ENCODE peak calls at places on chromosomes 4 and X, in eight cellular contexts. One of them, this sample, is unnamed.

GRCh38 chrX:47539860-47540259 is 21.1 kb upstream of the ARAF start:
- DNase-seq in ascending aorta: no peak
- DNase-seq in uterus: no peak
- DNase-seq in brain microvascular endothelial cell: no peak
- DNase-seq in endodermal cell: no peak
- DNase-seq in heart left ventricle: no peak
- DNase-seq in psoas muscle: no peak
- DNase-seq in fibroblast of pulmonary artery: no peak
- DNase-seq in this sample: peak

GRCh38 chr4:38857354-38858096 is 908 bp upstream of the TLR6 start:
- DNase-seq in ascending aorta: peak
- DNase-seq in uterus: peak
- DNase-seq in brain microvascular endothelial cell: peak
- DNase-seq in endodermal cell: peak
- DNase-seq in heart left ventricle: peak
- DNase-seq in psoas muscle: peak
- DNase-seq in fibroblast of pulmonary artery: peak
- DNase-seq in this sample: peak

GRCh38 chr4:173005912-173006633 is 162.5 kb upstream of the GALNT7 start:
- DNase-seq in ascending aorta: no peak
- DNase-seq in uterus: peak
- DNase-seq in brain microvascular endothelial cell: no peak
- DNase-seq in endodermal cell: no peak
- DNase-seq in heart left ventricle: no peak
- DNase-seq in psoas muscle: no peak
- DNase-seq in fibroblast of pulmonary artery: no peak
- DNase-seq in this sample: no peak

GRCh38 chr4:2354760-2355159 is 63.7 kb downstream of the ZFYVE28 start:
- DNase-seq in ascending aorta: peak
- DNase-seq in uterus: no peak
- DNase-seq in brain microvascular endothelial cell: no peak
- DNase-seq in endodermal cell: peak
- DNase-seq in heart left ventricle: peak
- DNase-seq in psoas muscle: no peak
- DNase-seq in fibroblast of pulmonary artery: no peak
- DNase-seq in this sample: no peak

GRCh38 chr4:150237110-150237852 is 159.0 kb downstream of the DCLK2 start:
- DNase-seq in ascending aorta: no peak
- DNase-seq in uterus: no peak
- DNase-seq in brain microvascular endothelial cell: peak
- DNase-seq in endodermal cell: no peak
- DNase-seq in heart left ventricle: no peak
- DNase-seq in psoas muscle: no peak
- DNase-seq in fibroblast of pulmonary artery: peak
- DNase-seq in this sample: peak

GRCh38 chrX:130834149-130834548 is 68.9 kb downstream of the ENOX2 start:
- DNase-seq in ascending aorta: no peak
- DNase-seq in uterus: no peak
- DNase-seq in brain microvascular endothelial cell: no peak
- DNase-seq in endodermal cell: peak
- DNase-seq in heart left ventricle: no peak
- DNase-seq in psoas muscle: peak
- DNase-seq in fibroblast of pulmonary artery: peak
- DNase-seq in this sample: no peak

GRCh38 chr4:47122592-47123291 is 91.4 kb downstream of the GABRB1 start:
- DNase-seq in ascending aorta: peak
- DNase-seq in uterus: peak
- DNase-seq in brain microvascular endothelial cell: peak
- DNase-seq in endodermal cell: peak
- DNase-seq in heart left ventricle: peak
- DNase-seq in psoas muscle: no peak
- DNase-seq in fibroblast of pulmonary artery: peak
- DNase-seq in this sample: peak

GRCh38 chr4:175435437-175435836 is 376.6 kb downstream of the GPM6A start:
- DNase-seq in ascending aorta: no peak
- DNase-seq in uterus: no peak
- DNase-seq in brain microvascular endothelial cell: no peak
- DNase-seq in endodermal cell: no peak
- DNase-seq in heart left ventricle: no peak
- DNase-seq in psoas muscle: no peak
- DNase-seq in fibroblast of pulmonary artery: peak
- DNase-seq in this sample: peak

GRCh38 chr4:183348706-183349659 is 26.8 kb upstream of the CLDN24 start:
- DNase-seq in ascending aorta: no peak
- DNase-seq in uterus: no peak
- DNase-seq in brain microvascular endothelial cell: peak
- DNase-seq in endodermal cell: no peak
- DNase-seq in heart left ventricle: no peak
- DNase-seq in psoas muscle: no peak
- DNase-seq in fibroblast of pulmonary artery: peak
- DNase-seq in this sample: peak

GRCh38 chrX:66074920-66075879 is 35.3 kb upstream of the VSIG4 start:
- DNase-seq in ascending aorta: peak
- DNase-seq in uterus: no peak
- DNase-seq in brain microvascular endothelial cell: no peak
- DNase-seq in endodermal cell: no peak
- DNase-seq in heart left ventricle: peak
- DNase-seq in psoas muscle: peak
- DNase-seq in fibroblast of pulmonary artery: peak
- DNase-seq in this sample: no peak

GRCh38 chr4:8157944-8158709 is 486 bp downstream of the ABLIM2 start:
- DNase-seq in ascending aorta: no peak
- DNase-seq in uterus: no peak
- DNase-seq in brain microvascular endothelial cell: no peak
- DNase-seq in endodermal cell: no peak
- DNase-seq in heart left ventricle: no peak
- DNase-seq in psoas muscle: peak
- DNase-seq in fibroblast of pulmonary artery: no peak
- DNase-seq in this sample: no peak

GRCh38 chrX:148755111-148755510 is 254.7 kb downstream of the AFF2 start:
- DNase-seq in ascending aorta: no peak
- DNase-seq in uterus: no peak
- DNase-seq in brain microvascular endothelial cell: no peak
- DNase-seq in endodermal cell: no peak
- DNase-seq in heart left ventricle: no peak
- DNase-seq in psoas muscle: no peak
- DNase-seq in fibroblast of pulmonary artery: no peak
- DNase-seq in this sample: no peak

GRCh38 chr4:184506527-184507121 is 32.3 kb upstream of the IRF2 start:
- DNase-seq in ascending aorta: no peak
- DNase-seq in uterus: no peak
- DNase-seq in brain microvascular endothelial cell: no peak
- DNase-seq in endodermal cell: peak
- DNase-seq in heart left ventricle: no peak
- DNase-seq in psoas muscle: peak
- DNase-seq in fibroblast of pulmonary artery: no peak
- DNase-seq in this sample: no peak

GRCh38 chr4:142743071-142743825 is 102.9 kb downstream of the INPP4B start:
- DNase-seq in ascending aorta: no peak
- DNase-seq in uterus: no peak
- DNase-seq in brain microvascular endothelial cell: peak
- DNase-seq in endodermal cell: no peak
- DNase-seq in heart left ventricle: no peak
- DNase-seq in psoas muscle: no peak
- DNase-seq in fibroblast of pulmonary artery: peak
- DNase-seq in this sample: peak

GRCh38 chrX:154411981-154412340 is 622 bp downstream of the TAFAZZIN start:
- DNase-seq in ascending aorta: peak
- DNase-seq in uterus: peak
- DNase-seq in brain microvascular endothelial cell: no peak
- DNase-seq in endodermal cell: peak
- DNase-seq in heart left ventricle: peak
- DNase-seq in psoas muscle: peak
- DNase-seq in fibroblast of pulmonary artery: peak
- DNase-seq in this sample: peak

GRCh38 chr4:17490575-17491059 is 21.3 kb downstream of the QDPR start:
- DNase-seq in ascending aorta: no peak
- DNase-seq in uterus: no peak
- DNase-seq in brain microvascular endothelial cell: no peak
- DNase-seq in endodermal cell: no peak
- DNase-seq in heart left ventricle: no peak
- DNase-seq in psoas muscle: no peak
- DNase-seq in fibroblast of pulmonary artery: no peak
- DNase-seq in this sample: no peak

GRCh38 chrX:117335209-117335608 is 781.4 kb downstream of the KLHL13 start:
- DNase-seq in ascending aorta: no peak
- DNase-seq in uterus: no peak
- DNase-seq in brain microvascular endothelial cell: no peak
- DNase-seq in endodermal cell: no peak
- DNase-seq in heart left ventricle: no peak
- DNase-seq in psoas muscle: no peak
- DNase-seq in fibroblast of pulmonary artery: no peak
- DNase-seq in this sample: no peak

GRCh38 chr4:73311428-73311827 is 52.8 kb upstream of the ANKRD17 start:
- DNase-seq in ascending aorta: no peak
- DNase-seq in uterus: no peak
- DNase-seq in brain microvascular endothelial cell: no peak
- DNase-seq in endodermal cell: no peak
- DNase-seq in heart left ventricle: no peak
- DNase-seq in psoas muscle: no peak
- DNase-seq in fibroblast of pulmonary artery: peak
- DNase-seq in this sample: peak

GRCh38 chr4:48588230-48588943 is 98.3 kb downstream of the ZAR1 start:
- DNase-seq in ascending aorta: no peak
- DNase-seq in uterus: no peak
- DNase-seq in brain microvascular endothelial cell: no peak
- DNase-seq in endodermal cell: no peak
- DNase-seq in heart left ventricle: no peak
- DNase-seq in psoas muscle: no peak
- DNase-seq in fibroblast of pulmonary artery: no peak
- DNase-seq in this sample: no peak

GRCh38 chr4:30718889-30719252 is 1.3 kb upstream of the PCDH7 start:
- DNase-seq in ascending aorta: no peak
- DNase-seq in uterus: peak
- DNase-seq in brain microvascular endothelial cell: peak
- DNase-seq in endodermal cell: no peak
- DNase-seq in heart left ventricle: no peak
- DNase-seq in psoas muscle: no peak
- DNase-seq in fibroblast of pulmonary artery: peak
- DNase-seq in this sample: peak
- TF ChIP-seq CTCF in ascending aorta: peak
- TF ChIP-seq CTCF in uterus: peak
- TF ChIP-seq CTCF in brain microvascular endothelial cell: peak
- TF ChIP-seq CTCF in endodermal cell: no peak
- TF ChIP-seq CTCF in heart left ventricle: peak
- TF ChIP-seq CTCF in psoas muscle: no peak
- TF ChIP-seq CTCF in fibroblast of pulmonary artery: peak
- TF ChIP-seq CTCF in this sample: peak

GRCh38 chr4:10461850-10462400 is 4.7 kb upstream of the ZNF518B start:
- DNase-seq in ascending aorta: no peak
- DNase-seq in uterus: no peak
- DNase-seq in brain microvascular endothelial cell: no peak
- DNase-seq in endodermal cell: peak
- DNase-seq in heart left ventricle: no peak
- DNase-seq in psoas muscle: no peak
- DNase-seq in fibroblast of pulmonary artery: no peak
- DNase-seq in this sample: no peak

GRCh38 chr4:10462876-10463275 is 5.7 kb upstream of the ZNF518B start:
- DNase-seq in ascending aorta: no peak
- DNase-seq in uterus: no peak
- DNase-seq in brain microvascular endothelial cell: no peak
- DNase-seq in endodermal cell: no peak
- DNase-seq in heart left ventricle: no peak
- DNase-seq in psoas muscle: no peak
- DNase-seq in fibroblast of pulmonary artery: no peak
- DNase-seq in this sample: no peak

GRCh38 chr4:10460313-10461047 is 3.3 kb upstream of the ZNF518B start:
- DNase-seq in ascending aorta: no peak
- DNase-seq in uterus: no peak
- DNase-seq in brain microvascular endothelial cell: no peak
- DNase-seq in endodermal cell: no peak
- DNase-seq in heart left ventricle: no peak
- DNase-seq in psoas muscle: no peak
- DNase-seq in fibroblast of pulmonary artery: no peak
- DNase-seq in this sample: no peak

GRCh38 chr4:10459305-10459704 is 2.1 kb upstream of the ZNF518B start:
- DNase-seq in ascending aorta: no peak
- DNase-seq in uterus: no peak
- DNase-seq in brain microvascular endothelial cell: no peak
- DNase-seq in endodermal cell: no peak
- DNase-seq in heart left ventricle: no peak
- DNase-seq in psoas muscle: no peak
- DNase-seq in fibroblast of pulmonary artery: no peak
- DNase-seq in this sample: no peak

DNA sequence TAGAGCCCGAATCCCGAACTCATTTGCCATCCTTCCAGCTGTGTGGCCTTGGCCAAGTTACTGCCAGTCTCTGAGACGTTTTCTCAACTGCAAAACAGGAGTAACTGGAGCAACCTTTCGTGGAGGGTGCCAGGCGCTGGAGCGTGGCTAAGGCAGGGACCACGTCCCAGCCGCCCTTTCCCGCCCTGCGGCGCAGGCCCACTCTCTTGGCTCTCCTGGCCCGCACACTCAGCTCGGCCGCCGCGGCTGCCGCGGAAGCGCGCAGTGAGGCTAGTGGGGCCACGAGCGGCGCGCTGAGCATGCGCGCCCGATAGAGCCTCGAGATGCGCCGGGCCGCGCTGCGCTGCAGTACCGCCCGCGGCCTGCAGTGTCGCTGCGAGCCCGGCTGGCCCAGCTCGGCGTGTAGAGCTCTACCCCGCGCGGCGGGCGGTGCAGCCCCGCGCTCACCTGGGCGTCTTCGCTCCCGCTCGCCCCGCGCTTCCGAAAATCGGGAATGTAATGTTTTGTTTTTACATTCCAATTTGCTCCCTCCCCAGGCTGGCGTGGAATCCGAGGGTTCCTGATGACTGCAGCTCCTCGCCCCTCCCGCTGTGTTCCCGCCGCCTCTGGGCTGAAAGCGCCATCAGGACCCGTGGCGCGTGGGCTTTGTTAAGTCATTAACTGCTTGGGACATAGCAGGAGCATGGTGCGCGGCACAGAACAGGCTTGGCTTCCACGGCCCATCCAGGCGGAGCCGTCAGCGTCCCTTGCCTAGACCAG is 4.0 kb upstream of the ZNF518B start:
- DNase-seq in ascending aorta: peak
- DNase-seq in uterus: peak
- DNase-seq in brain microvascular endothelial cell: no peak
- DNase-seq in endodermal cell: peak
- DNase-seq in heart left ventricle: peak
- DNase-seq in psoas muscle: peak
- DNase-seq in fibroblast of pulmonary artery: peak
- DNase-seq in this sample: peak
- H3K4me3 ChIP-seq in ascending aorta: peak
- H3K4me3 ChIP-seq in uterus: peak
- H3K4me3 ChIP-seq in brain microvascular endothelial cell: peak
- H3K4me3 ChIP-seq in endodermal cell: peak
- H3K4me3 ChIP-seq in heart left ventricle: peak
- H3K4me3 ChIP-seq in psoas muscle: peak
- H3K4me3 ChIP-seq in fibroblast of pulmonary artery: peak
- H3K4me3 ChIP-seq in this sample: peak

GRCh38 chr4:139655116-139655515 is 10.5 kb upstream of the MGST2 start:
- DNase-seq in ascending aorta: no peak
- DNase-seq in uterus: no peak
- DNase-seq in brain microvascular endothelial cell: peak
- DNase-seq in endodermal cell: no peak
- DNase-seq in heart left ventricle: peak
- DNase-seq in psoas muscle: no peak
- DNase-seq in fibroblast of pulmonary artery: peak
- DNase-seq in this sample: peak
- TF ChIP-seq CTCF in ascending aorta: peak
- TF ChIP-seq CTCF in uterus: peak
- TF ChIP-seq CTCF in brain microvascular endothelial cell: peak
- TF ChIP-seq CTCF in endodermal cell: peak
- TF ChIP-seq CTCF in heart left ventricle: peak
- TF ChIP-seq CTCF in psoas muscle: peak
- TF ChIP-seq CTCF in fibroblast of pulmonary artery: peak
- TF ChIP-seq CTCF in this sample: peak

GRCh38 chr4:6991771-6992557 is 51.2 kb upstream of the TADA2B start:
- DNase-seq in ascending aorta: peak
- DNase-seq in uterus: peak
- DNase-seq in brain microvascular endothelial cell: peak
- DNase-seq in endodermal cell: no peak
- DNase-seq in heart left ventricle: no peak
- DNase-seq in psoas muscle: no peak
- DNase-seq in fibroblast of pulmonary artery: peak
- DNase-seq in this sample: peak
- H3K4me3 ChIP-seq in ascending aorta: no peak
- H3K4me3 ChIP-seq in uterus: no peak
- H3K4me3 ChIP-seq in brain microvascular endothelial cell: no peak
- H3K4me3 ChIP-seq in endodermal cell: no peak
- H3K4me3 ChIP-seq in heart left ventricle: peak
- H3K4me3 ChIP-seq in psoas muscle: no peak
- H3K4me3 ChIP-seq in fibroblast of pulmonary artery: peak
- H3K4me3 ChIP-seq in this sample: peak

This sample was measured in fibroblast of the aortic adventitia.